ENCODE peak calls at places on chromosomes 16 and 17, in four cellular contexts. One of them, this sample, is unnamed.

GRCh38 chr16:86071611-86072240 is 172.8 kb downstream of the IRF8 start:
- DNase-seq in lung microvascular endothelial cell: no peak
- DNase-seq in foreskin keratinocyte: no peak
- DNase-seq in NCI-H1105: no peak
- DNase-seq in this sample: no peak

GRCh38 chr16:46885960-46886763 is 2.0 kb downstream of the GPT2 start:
- DNase-seq in lung microvascular endothelial cell: no peak
- DNase-seq in foreskin keratinocyte: peak; percentile 55
- DNase-seq in NCI-H1105: no peak
- DNase-seq in this sample: no peak

GRCh38 chr17:1487939-1488825 is 4.3 kb downstream of the MYO1C start:
- DNase-seq in lung microvascular endothelial cell: peak; percentile 85
- DNase-seq in foreskin keratinocyte: no peak
- DNase-seq in NCI-H1105: no peak
- DNase-seq in this sample: peak; percentile 90

GRCh38 chr17:82518826-82519810 is at the start of gene FOXK2:
- DNase-seq in lung microvascular endothelial cell: peak; percentile 97
- DNase-seq in foreskin keratinocyte: peak; percentile 67
- DNase-seq in NCI-H1105: peak; percentile 86
- DNase-seq in this sample: peak; percentile 97

GRCh38 chr17:72004011-72004427 is 116.8 kb upstream of the SOX9 start:
- DNase-seq in lung microvascular endothelial cell: no peak
- DNase-seq in foreskin keratinocyte: peak; percentile 68
- DNase-seq in NCI-H1105: no peak
- DNase-seq in this sample: peak; percentile 29

GRCh38 chr16:71631776-71632175 is 5.8 kb downstream of the MARVELD3 start:
- DNase-seq in lung microvascular endothelial cell: no peak
- DNase-seq in foreskin keratinocyte: no peak
- DNase-seq in NCI-H1105: no peak
- DNase-seq in this sample: no peak

GRCh38 chr16:22397459-22397858 is 23.0 kb upstream of the CDR2 start:
- DNase-seq in lung microvascular endothelial cell: peak; percentile 10
- DNase-seq in foreskin keratinocyte: peak; percentile 54
- DNase-seq in NCI-H1105: no peak
- DNase-seq in this sample: no peak

GRCh38 chr17:74698069-74698468 is 14.7 kb downstream of the CD300LF start:
- DNase-seq in lung microvascular endothelial cell: no peak
- DNase-seq in foreskin keratinocyte: no peak
- DNase-seq in NCI-H1105: no peak
- DNase-seq in this sample: no peak

GRCh38 chr17:56785396-56785795 is 48.3 kb downstream of the C17orf67 start:
- DNase-seq in lung microvascular endothelial cell: peak; percentile 44
- DNase-seq in foreskin keratinocyte: peak; percentile 50
- DNase-seq in NCI-H1105: no peak
- DNase-seq in this sample: no peak

GRCh38 chr17:34892864-34893263 is 68.4 kb downstream of the CCT6B start:
- DNase-seq in lung microvascular endothelial cell: peak; percentile 31
- DNase-seq in foreskin keratinocyte: no peak
- DNase-seq in NCI-H1105: peak; percentile 12
- DNase-seq in this sample: peak; percentile 50

GRCh38 chr16:89921131-89921698 is 1.9 kb upstream of the TUBB3 start:
- DNase-seq in lung microvascular endothelial cell: no peak
- DNase-seq in foreskin keratinocyte: no peak
- DNase-seq in NCI-H1105: no peak
- DNase-seq in this sample: no peak

GRCh38 chr16:7597677-7598076 is 265.0 kb downstream of the RBFOX1 start:
- DNase-seq in lung microvascular endothelial cell: no peak
- DNase-seq in foreskin keratinocyte: peak; percentile 0
- DNase-seq in NCI-H1105: no peak
- DNase-seq in this sample: no peak

GRCh38 chr17:28327709-28328108 is 7.6 kb downstream of the IFT20 start:
- DNase-seq in lung microvascular endothelial cell: no peak
- DNase-seq in foreskin keratinocyte: no peak
- DNase-seq in NCI-H1105: no peak
- DNase-seq in this sample: peak; percentile 53

GRCh38 chr17:78304549-78305037 is 55.3 kb downstream of the SOCS3 start:
- DNase-seq in lung microvascular endothelial cell: peak; percentile 32
- DNase-seq in foreskin keratinocyte: no peak
- DNase-seq in NCI-H1105: no peak
- DNase-seq in this sample: no peak

This sample was measured in A549.